ENCODE peak calls at places on chromosomes 16 and 17, in four cellular contexts. B is IMR-90, M is GM12878, S is endothelial cell of umbilical vein. U is an unnamed sample.

GRCh38 chr16:57167951-57168350 is 17.9 kb downstream of the PSME3IP1 start:
- DNase-seq in B (peak; percentile 83), S (peak; percentile 83), M (no peak), U (no peak)

GRCh38 chr16:53911506-53911905 is 207.6 kb downstream of the FTO start:
- DNase-seq in M (no peak), S (peak; percentile 9), B (no peak), U (no peak)

GRCh38 chr17:74480290-74480689 is 13.9 kb downstream of the CD300A start:
- DNase-seq in S (no peak), B (no peak), M (no peak), U (no peak)

GRCh38 chr16:54118846-54119245 is 167.7 kb downstream of the IRX3 start:
- DNase-seq in M (no peak), B (peak; percentile 25), S (no peak), U (no peak)

GRCh38 chr17:4940625-4941021 is 555 bp downstream of the RNF167 start:
- DNase-seq in M (no peak), B (no peak), S (no peak), U (peak; percentile 7)

GRCh38 chr16:3065069-3065741 is at the start of gene IL32:
- DNase-seq in M (no peak), S (peak; percentile 88), B (peak; percentile 94), U (no peak)

GRCh38 chr17:39197380-39198185 is at the start of gene CACNB1:
- DNase-seq in S (peak; percentile 69), B (peak; percentile 65), M (no peak), U (peak; percentile 87)

GRCh38 chr17:4449736-4450135 is 16.0 kb downstream of the SPNS3 start:
- DNase-seq in B (no peak), M (no peak), S (no peak), U (no peak)

GRCh38 chr17:64741924-64742670 is 80.0 kb upstream of the SMURF2 start:
- DNase-seq in B (peak; percentile 81), M (no peak), S (peak; percentile 75), U (no peak)

GRCh38 chr17:34765291-34765690 is 185.9 kb downstream of the TMEM132E start:
- DNase-seq in M (no peak), B (no peak), S (no peak), U (no peak)

GRCh38 chr17:78476973-78477372 is 98.5 kb downstream of the PGS1 start:
- DNase-seq in B (no peak), S (no peak), M (no peak), U (no peak)

GRCh38 chr16:58197314-58198012 is 443 bp downstream of the CSNK2A2 start:
- DNase-seq in M (no peak), B (no peak), S (no peak), U (peak; percentile 11)

DNA sequence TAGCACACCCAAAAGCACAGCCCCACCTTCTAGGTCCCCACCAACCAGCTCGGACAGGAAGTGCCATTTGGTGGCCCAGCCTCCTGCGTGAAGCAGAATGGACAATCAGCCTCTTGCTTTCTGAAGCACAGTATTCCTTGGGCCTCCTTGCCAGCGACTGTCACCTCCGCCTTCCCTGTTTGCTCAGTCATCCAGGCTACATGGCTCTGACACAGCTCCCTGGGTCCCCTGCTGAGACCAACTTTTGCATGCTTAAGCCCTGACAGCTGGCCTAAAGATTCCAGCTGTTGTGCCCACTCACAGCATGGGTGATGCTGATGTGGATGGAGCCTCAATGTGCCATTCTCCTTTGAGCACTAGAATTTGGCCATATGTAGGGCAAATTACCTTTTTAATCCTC is 4.5 kb upstream of the CACNG5 start:
- DNase-seq in M (no peak), B (no peak), S (no peak), U (no peak)
- TF ChIP-seq FOS in M (no peak), B (no peak), S (no peak), U (no peak)

DNA sequence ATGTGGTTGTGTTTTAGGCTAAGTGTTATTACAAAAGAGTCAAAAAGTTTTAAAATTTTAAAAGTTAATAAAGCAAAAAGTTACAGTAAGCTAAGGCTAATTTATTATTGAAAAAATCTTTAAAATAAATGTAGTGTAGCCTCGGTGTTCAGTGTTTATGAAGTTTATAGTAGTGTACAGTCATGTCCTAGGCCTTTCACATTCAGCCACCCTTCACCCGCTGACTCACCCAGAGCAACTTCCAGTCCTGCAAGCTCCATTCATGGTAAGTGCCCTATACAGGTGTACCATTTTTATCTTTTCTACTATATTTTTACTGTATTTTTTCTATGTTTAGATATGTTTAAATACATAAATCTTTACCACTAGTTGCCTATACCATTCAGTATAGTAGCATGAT is 98.5 kb upstream of the RPRML start:
- DNase-seq in S (no peak), M (no peak), B (peak; percentile 83), U (no peak)
- TF ChIP-seq FOS in S (peak; percentile 48), M (no peak), B (peak; percentile 11), U (no peak)

DNA sequence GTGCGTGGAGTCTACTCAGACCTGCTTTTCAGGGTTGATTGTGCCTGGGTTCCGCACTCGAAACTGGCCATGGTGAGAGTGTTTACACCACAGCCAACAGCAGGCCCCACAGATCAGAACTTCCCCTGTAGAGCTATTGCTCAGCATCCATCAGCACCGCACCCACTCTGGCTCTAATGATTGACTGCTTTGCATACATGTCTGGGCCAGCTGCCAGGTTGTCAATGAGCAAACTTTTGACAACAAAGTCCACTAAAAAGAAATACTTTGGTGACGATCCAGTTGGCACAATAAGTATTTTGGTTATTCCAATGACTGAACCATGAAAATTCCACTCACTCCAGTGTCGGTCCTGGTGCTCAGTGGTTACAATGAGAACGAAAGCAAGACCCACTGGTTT is 190.7 kb downstream of the FOXL1 start:
- DNase-seq in S (peak; percentile 76), B (peak; percentile 27), M (peak; percentile 8), U (no peak)
- TF ChIP-seq FOS in S (no peak), B (no peak), M (no peak), U (no peak)

GRCh38 chr17:55811536-55811935 is 60.7 kb downstream of the PCTP start:
- DNase-seq in M (no peak), B (no peak), S (no peak), U (no peak)

GRCh38 chr17:55812323-55812722 is 61.5 kb downstream of the PCTP start:
- DNase-seq in B (no peak), M (no peak), S (no peak), U (no peak)

DNA sequence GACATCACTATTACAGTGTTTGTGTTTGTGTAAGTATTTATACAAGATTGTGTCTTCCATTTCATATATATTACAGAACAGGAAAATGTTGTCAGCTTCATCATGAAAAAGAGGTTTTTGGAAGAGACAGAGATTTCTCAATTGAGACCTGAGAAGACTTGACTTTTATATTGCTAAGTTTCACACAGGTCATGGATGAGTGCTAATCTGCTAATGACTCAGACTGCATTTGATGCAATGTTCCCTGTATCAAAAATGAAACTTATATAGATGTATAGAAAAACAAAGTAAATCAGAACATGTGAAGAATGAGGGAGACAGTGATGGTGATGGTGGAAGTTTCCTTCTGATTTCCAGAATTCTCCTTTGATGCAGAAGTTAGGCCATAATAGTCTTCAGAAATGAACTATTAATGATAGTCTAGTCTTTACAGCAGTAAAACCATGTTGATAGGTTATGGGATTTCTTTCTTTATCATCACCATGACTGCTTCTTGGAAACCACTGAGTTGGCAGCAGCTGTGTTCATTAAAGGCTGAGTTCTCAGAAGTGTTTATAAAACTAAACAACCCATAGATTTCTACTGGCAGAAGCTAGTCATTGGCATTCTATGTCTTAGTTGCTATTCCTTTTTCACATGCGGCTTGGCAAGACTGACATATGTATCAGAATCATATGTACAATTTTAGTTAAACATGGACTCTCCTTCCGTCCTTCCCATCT is 56.1 kb downstream of the PCTP start:
- DNase-seq in M (no peak), S (no peak), B (no peak), U (no peak)
- TF ChIP-seq FOS in M (no peak), S (no peak), B (no peak), U (no peak)

GRCh38 chr17:41393294-41393693 is 4.1 kb downstream of the KRT31 start:
- DNase-seq in M (no peak), S (no peak), B (no peak), U (no peak)

GRCh38 chr17:41392278-41392677 is 5.1 kb downstream of the KRT31 start:
- DNase-seq in M (no peak), B (peak; percentile 74), S (no peak), U (no peak)

GRCh38 chr17:41396340-41396739 is 1.1 kb downstream of the KRT31 start:
- DNase-seq in B (no peak), S (no peak), M (no peak), U (no peak)

GRCh38 chr17:41393826-41394225 is 3.6 kb downstream of the KRT31 start:
- DNase-seq in S (no peak), B (no peak), M (no peak), U (no peak)

DNA sequence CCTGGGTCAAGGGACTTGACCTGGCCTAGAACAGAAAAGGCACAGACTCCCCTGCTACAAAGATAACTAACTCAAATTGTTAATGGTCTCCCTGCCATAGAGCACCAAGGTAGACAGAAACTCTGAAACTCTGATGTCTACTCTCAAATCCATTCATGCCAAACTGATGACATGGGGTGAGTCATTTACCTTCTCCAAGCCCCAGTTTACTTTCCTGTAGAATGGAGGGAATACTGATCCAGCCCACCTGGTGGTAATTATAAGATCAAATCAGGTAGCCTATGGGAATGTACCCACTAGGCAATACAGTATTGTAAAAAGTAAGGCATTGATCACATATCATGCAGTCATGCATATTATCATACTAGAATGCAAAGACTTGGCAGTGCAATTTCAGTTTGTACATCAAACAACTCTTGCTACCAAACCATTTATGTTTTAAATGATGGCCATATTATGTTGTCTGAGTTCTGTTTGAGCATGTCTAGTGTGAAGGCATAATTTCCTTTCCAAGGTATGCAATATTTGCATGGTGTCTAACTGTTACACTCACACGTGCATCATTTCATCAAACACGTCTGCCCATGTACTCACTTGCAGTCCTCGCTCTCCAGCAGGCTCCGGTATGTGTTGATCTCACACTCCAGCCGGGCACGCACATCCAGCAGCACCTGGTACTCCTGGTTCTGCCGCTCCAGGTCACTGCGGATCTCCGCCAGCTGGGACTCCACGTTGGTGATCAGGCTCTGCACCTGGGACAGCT is 3.0 kb downstream of the KRT31 start:
- DNase-seq in S (no peak), M (no peak), B (peak; percentile 23), U (no peak)
- TF ChIP-seq FOS in S (no peak), M (no peak), B (no peak), U (no peak)

U was measured in K562.